ENCODE peak calls at places on chromosomes 16 and 17, in seven cellular contexts. One of them, this sample, is unnamed.

GRCh38 chr16:59459811-59460210 is 725.7 kb upstream of the GOT2 start:
- DNase-seq in heart right ventricle: no peak
- DNase-seq in transverse colon: no peak
- DNase-seq in uterus: no peak
- DNase-seq in HFF-Myc: peak; percentile 11
- DNase-seq in spleen: no peak
- DNase-seq in SK-N-SH: no peak
- DNase-seq in this sample: no peak

GRCh38 chr16:16143038-16143763 is 80.1 kb downstream of the ABCC6 start:
- DNase-seq in heart right ventricle: no peak
- DNase-seq in spleen: no peak
- DNase-seq in uterus: no peak
- DNase-seq in SK-N-SH: no peak
- DNase-seq in transverse colon: no peak
- DNase-seq in HFF-Myc: no peak
- DNase-seq in this sample: peak; percentile 32

GRCh38 chr17:59561042-59561441 is 4.4 kb upstream of the DHX40 start:
- DNase-seq in uterus: no peak
- DNase-seq in spleen: no peak
- DNase-seq in transverse colon: no peak
- DNase-seq in heart right ventricle: no peak
- DNase-seq in HFF-Myc: no peak
- DNase-seq in SK-N-SH: peak; percentile 43
- DNase-seq in this sample: no peak

GRCh38 chr17:4514206-4514605 is 15.5 kb downstream of the SPNS2 start:
- DNase-seq in uterus: no peak
- DNase-seq in spleen: peak; percentile 67
- DNase-seq in HFF-Myc: no peak
- DNase-seq in SK-N-SH: no peak
- DNase-seq in transverse colon: no peak
- DNase-seq in heart right ventricle: no peak
- DNase-seq in this sample: no peak

GRCh38 chr17:65228287-65228686 is 91.1 kb downstream of the RGS9 start:
- DNase-seq in SK-N-SH: no peak
- DNase-seq in uterus: no peak
- DNase-seq in heart right ventricle: no peak
- DNase-seq in transverse colon: no peak
- DNase-seq in HFF-Myc: no peak
- DNase-seq in spleen: no peak
- DNase-seq in this sample: no peak

GRCh38 chr17:48883171-48883570 is 9.4 kb upstream of the ATP5MC1 start:
- DNase-seq in HFF-Myc: no peak
- DNase-seq in uterus: no peak
- DNase-seq in transverse colon: no peak
- DNase-seq in SK-N-SH: no peak
- DNase-seq in heart right ventricle: no peak
- DNase-seq in spleen: no peak
- DNase-seq in this sample: no peak

GRCh38 chr16:86984286-86984685 is 332.9 kb downstream of the C16orf95 start:
- DNase-seq in heart right ventricle: no peak
- DNase-seq in spleen: no peak
- DNase-seq in SK-N-SH: no peak
- DNase-seq in HFF-Myc: no peak
- DNase-seq in transverse colon: no peak
- DNase-seq in uterus: no peak
- DNase-seq in this sample: no peak

GRCh38 chr17:49156256-49156655 is 23.7 kb downstream of the B4GALNT2 start:
- DNase-seq in spleen: no peak
- DNase-seq in uterus: no peak
- DNase-seq in heart right ventricle: no peak
- DNase-seq in HFF-Myc: no peak
- DNase-seq in SK-N-SH: no peak
- DNase-seq in transverse colon: no peak
- DNase-seq in this sample: no peak

GRCh38 chr16:68370921-68371651 is 60.3 kb downstream of the PRMT7 start:
- DNase-seq in spleen: peak; percentile 87
- DNase-seq in heart right ventricle: no peak
- DNase-seq in SK-N-SH: no peak
- DNase-seq in HFF-Myc: no peak
- DNase-seq in uterus: no peak
- DNase-seq in transverse colon: no peak
- DNase-seq in this sample: no peak

GRCh38 chr17:75996665-75997590 is 3.7 kb upstream of the CDK3 start:
- DNase-seq in HFF-Myc: no peak
- DNase-seq in transverse colon: peak; percentile 89
- DNase-seq in heart right ventricle: peak; percentile 31
- DNase-seq in SK-N-SH: no peak
- DNase-seq in uterus: no peak
- DNase-seq in spleen: peak; percentile 79
- DNase-seq in this sample: no peak

GRCh38 chr17:74210191-74211140 is 2.9 kb upstream of the TTYH2 start:
- DNase-seq in uterus: peak; percentile 62
- DNase-seq in heart right ventricle: peak; percentile 66
- DNase-seq in SK-N-SH: peak; percentile 94
- DNase-seq in spleen: peak; percentile 91
- DNase-seq in transverse colon: peak; percentile 72
- DNase-seq in HFF-Myc: no peak
- DNase-seq in this sample: no peak

GRCh38 chr17:57810740-57811632 is 38.9 kb downstream of the MRPS23 start:
- DNase-seq in SK-N-SH: peak; percentile 74
- DNase-seq in uterus: peak; percentile 32
- DNase-seq in transverse colon: peak; percentile 11
- DNase-seq in heart right ventricle: peak; percentile 70
- DNase-seq in HFF-Myc: peak; percentile 52
- DNase-seq in spleen: no peak
- DNase-seq in this sample: no peak

GRCh38 chr17:59829217-59830006 is 63.3 kb downstream of the TUBD1 start:
- DNase-seq in SK-N-SH: peak; percentile 44
- DNase-seq in heart right ventricle: peak; percentile 54
- DNase-seq in HFF-Myc: peak; percentile 98
- DNase-seq in uterus: peak; percentile 60
- DNase-seq in transverse colon: no peak
- DNase-seq in spleen: no peak
- DNase-seq in this sample: no peak

GRCh38 chr16:12674524-12674923 is 129.2 kb downstream of the CPPED1 start:
- DNase-seq in transverse colon: no peak
- DNase-seq in spleen: no peak
- DNase-seq in uterus: no peak
- DNase-seq in SK-N-SH: no peak
- DNase-seq in HFF-Myc: no peak
- DNase-seq in heart right ventricle: no peak
- DNase-seq in this sample: no peak

GRCh38 chr17:79792984-79793923 is 3.6 kb downstream of the CBX8 start:
- DNase-seq in HFF-Myc: peak; percentile 40
- DNase-seq in SK-N-SH: peak; percentile 40
- DNase-seq in heart right ventricle: no peak
- DNase-seq in spleen: no peak
- DNase-seq in uterus: no peak
- DNase-seq in transverse colon: no peak
- DNase-seq in this sample: no peak

GRCh38 chr16:82832861-82833260 is 206.1 kb downstream of the CDH13 start:
- DNase-seq in heart right ventricle: no peak
- DNase-seq in spleen: no peak
- DNase-seq in uterus: no peak
- DNase-seq in transverse colon: no peak
- DNase-seq in HFF-Myc: peak; percentile 55
- DNase-seq in SK-N-SH: no peak
- DNase-seq in this sample: no peak

GRCh38 chr17:48246623-48247022 is 139.1 kb downstream of the SNX11 start:
- DNase-seq in heart right ventricle: no peak
- DNase-seq in HFF-Myc: no peak
- DNase-seq in SK-N-SH: no peak
- DNase-seq in transverse colon: no peak
- DNase-seq in spleen: no peak
- DNase-seq in uterus: no peak
- DNase-seq in this sample: no peak

GRCh38 chr16:10876799-10877341 is at the start of gene CIITA:
- DNase-seq in HFF-Myc: no peak
- DNase-seq in spleen: peak; percentile 92
- DNase-seq in transverse colon: peak; percentile 77
- DNase-seq in uterus: peak; percentile 55
- DNase-seq in SK-N-SH: no peak
- DNase-seq in heart right ventricle: peak; percentile 73
- DNase-seq in this sample: no peak

GRCh38 chr16:10323528-10323869 is 62.4 kb upstream of the ATF7IP2 start:
- DNase-seq in heart right ventricle: no peak
- DNase-seq in spleen: no peak
- DNase-seq in uterus: no peak
- DNase-seq in transverse colon: no peak
- DNase-seq in HFF-Myc: no peak
- DNase-seq in SK-N-SH: no peak
- DNase-seq in this sample: no peak

GRCh38 chr17:2957631-2958286 is 105.6 kb downstream of the OR1D5 start:
- DNase-seq in transverse colon: no peak
- DNase-seq in HFF-Myc: no peak
- DNase-seq in SK-N-SH: no peak
- DNase-seq in heart right ventricle: no peak
- DNase-seq in uterus: no peak
- DNase-seq in spleen: peak; percentile 18
- DNase-seq in this sample: no peak

GRCh38 chr17:42312035-42312284 is 23.7 kb downstream of the STAT5A start:
- DNase-seq in spleen: no peak
- DNase-seq in SK-N-SH: no peak
- DNase-seq in heart right ventricle: no peak
- DNase-seq in transverse colon: no peak
- DNase-seq in uterus: no peak
- DNase-seq in HFF-Myc: no peak
- DNase-seq in this sample: no peak
- H3K4me3 ChIP-seq in spleen: no peak overlapping the region
- H3K4me3 ChIP-seq in SK-N-SH: no peak overlapping the region
- H3K4me3 ChIP-seq in heart right ventricle: peak overlapping the region; percentile 24
- H3K4me3 ChIP-seq in transverse colon: no peak overlapping the region
- H3K4me3 ChIP-seq in uterus: no peak overlapping the region
- H3K4me3 ChIP-seq in HFF-Myc: peak overlapping the region; percentile 21
- H3K4me3 ChIP-seq in this sample: no peak overlapping the region

DNA sequence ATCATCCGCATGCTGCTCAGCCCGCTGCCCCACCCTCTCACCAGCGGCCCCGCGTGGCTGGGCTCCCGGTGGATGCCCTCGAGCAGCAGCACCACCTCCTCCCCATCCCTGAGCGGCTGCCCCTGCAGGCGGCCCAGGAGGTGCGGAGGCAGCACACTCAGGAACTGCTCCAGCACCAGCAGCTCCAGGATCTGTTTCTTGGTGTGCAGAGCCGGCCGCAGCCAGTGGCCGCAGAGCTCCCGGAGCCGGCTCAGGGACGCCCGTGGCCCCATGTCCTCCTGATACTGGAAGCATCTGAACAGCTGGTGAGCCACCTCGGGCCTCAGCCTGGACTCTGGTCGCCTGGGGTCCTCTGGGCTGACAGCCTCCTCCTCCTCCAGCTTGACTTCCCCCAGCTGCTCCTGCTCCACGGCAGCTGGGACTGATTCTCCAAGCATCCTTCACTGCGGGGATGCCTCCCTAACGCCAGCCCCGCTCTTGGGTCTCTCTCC is 6.5 kb downstream of the ZSCAN10 start:
- DNase-seq in SK-N-SH: peak; percentile 50
- DNase-seq in transverse colon: no peak
- DNase-seq in spleen: peak; percentile 71
- DNase-seq in uterus: no peak
- DNase-seq in HFF-Myc: no peak
- DNase-seq in heart right ventricle: no peak
- DNase-seq in this sample: no peak
- H3K4me3 ChIP-seq in SK-N-SH: no peak overlapping the region
- H3K4me3 ChIP-seq in transverse colon: no peak overlapping the region
- H3K4me3 ChIP-seq in spleen: no peak overlapping the region
- H3K4me3 ChIP-seq in uterus: no peak overlapping the region
- H3K4me3 ChIP-seq in HFF-Myc: no peak overlapping the region
- H3K4me3 ChIP-seq in heart right ventricle: no peak overlapping the region
- H3K4me3 ChIP-seq in this sample: no peak overlapping the region

GRCh38 chr16:89319883-89320716 is 102.6 kb downstream of the ZNF778 start:
- DNase-seq in spleen: peak; percentile 79
- DNase-seq in heart right ventricle: no peak
- DNase-seq in SK-N-SH: no peak
- DNase-seq in HFF-Myc: no peak
- DNase-seq in uterus: no peak
- DNase-seq in transverse colon: peak; percentile 38
- DNase-seq in this sample: peak; percentile 39
- H3K4me3 ChIP-seq in spleen: no peak overlapping the region
- H3K4me3 ChIP-seq in heart right ventricle: peak overlapping the region; percentile 27
- H3K4me3 ChIP-seq in SK-N-SH: no peak overlapping the region
- H3K4me3 ChIP-seq in HFF-Myc: peak overlapping the region; percentile 27
- H3K4me3 ChIP-seq in uterus: peak overlapping the region; percentile 6
- H3K4me3 ChIP-seq in transverse colon: no peak overlapping the region
- H3K4me3 ChIP-seq in this sample: no peak overlapping the region

GRCh38 chr16:4935231-4935855 is 1.6 kb downstream of the PPL start:
- DNase-seq in transverse colon: peak; percentile 65
- DNase-seq in heart right ventricle: peak; percentile 70
- DNase-seq in SK-N-SH: no peak
- DNase-seq in spleen: no peak
- DNase-seq in uterus: peak; percentile 87
- DNase-seq in HFF-Myc: no peak
- DNase-seq in this sample: no peak
- H3K4me3 ChIP-seq in transverse colon: peak overlapping the region; percentile 70
- H3K4me3 ChIP-seq in heart right ventricle: peak overlapping the region; percentile 53
- H3K4me3 ChIP-seq in SK-N-SH: peak overlapping the region; percentile 67
- H3K4me3 ChIP-seq in spleen: no peak overlapping the region
- H3K4me3 ChIP-seq in uterus: peak overlapping the region; percentile 44
- H3K4me3 ChIP-seq in HFF-Myc: no peak overlapping the region
- H3K4me3 ChIP-seq in this sample: peak overlapping the region; percentile 96

GRCh38 chr16:49849037-49849436 is 6.9 kb downstream of the ZNF423 start:
- DNase-seq in HFF-Myc: no peak
- DNase-seq in heart right ventricle: no peak
- DNase-seq in spleen: no peak
- DNase-seq in transverse colon: no peak
- DNase-seq in SK-N-SH: no peak
- DNase-seq in uterus: no peak
- DNase-seq in this sample: no peak
- H3K4me3 ChIP-seq in HFF-Myc: no peak overlapping the region
- H3K4me3 ChIP-seq in heart right ventricle: no peak overlapping the region
- H3K4me3 ChIP-seq in spleen: no peak overlapping the region
- H3K4me3 ChIP-seq in transverse colon: no peak overlapping the region
- H3K4me3 ChIP-seq in SK-N-SH: no peak overlapping the region
- H3K4me3 ChIP-seq in uterus: no peak overlapping the region
- H3K4me3 ChIP-seq in this sample: no peak overlapping the region

GRCh38 chr17:183021-183420 is 1.6 kb upstream of the DOC2B start:
- DNase-seq in spleen: no peak
- DNase-seq in heart right ventricle: no peak
- DNase-seq in transverse colon: no peak
- DNase-seq in HFF-Myc: no peak
- DNase-seq in uterus: no peak
- DNase-seq in SK-N-SH: no peak
- DNase-seq in this sample: no peak

GRCh38 chr17:182164-182751 is 808 bp upstream of the DOC2B start:
- DNase-seq in heart right ventricle: no peak
- DNase-seq in uterus: no peak
- DNase-seq in SK-N-SH: no peak
- DNase-seq in HFF-Myc: no peak
- DNase-seq in transverse colon: no peak
- DNase-seq in spleen: no peak
- DNase-seq in this sample: no peak

GRCh38 chr17:179721-180379 is 1.6 kb downstream of the DOC2B start:
- DNase-seq in spleen: no peak
- DNase-seq in uterus: no peak
- DNase-seq in HFF-Myc: no peak
- DNase-seq in transverse colon: no peak
- DNase-seq in SK-N-SH: peak; percentile 75
- DNase-seq in heart right ventricle: no peak
- DNase-seq in this sample: no peak

GRCh38 chr17:180380-181212 is 854 bp downstream of the DOC2B start:
- DNase-seq in transverse colon: no peak
- DNase-seq in SK-N-SH: peak; percentile 76
- DNase-seq in HFF-Myc: no peak
- DNase-seq in heart right ventricle: no peak
- DNase-seq in uterus: no peak
- DNase-seq in spleen: no peak
- DNase-seq in this sample: no peak

GRCh38 chr17:181213-182163 is at the start of gene DOC2B:
- DNase-seq in SK-N-SH: peak; percentile 93
- DNase-seq in spleen: peak; percentile 89
- DNase-seq in uterus: no peak
- DNase-seq in HFF-Myc: no peak
- DNase-seq in heart right ventricle: peak; percentile 31
- DNase-seq in transverse colon: peak; percentile 39
- DNase-seq in this sample: no peak
- H3K4me3 ChIP-seq in SK-N-SH: peak within 1 kb of the TSS; percentile 45
- H3K4me3 ChIP-seq in spleen: peak within 1 kb of the TSS; percentile 42
- H3K4me3 ChIP-seq in uterus: peak within 1 kb of the TSS; percentile 28
- H3K4me3 ChIP-seq in HFF-Myc: no peak within 1 kb of the TSS
- H3K4me3 ChIP-seq in heart right ventricle: peak within 1 kb of the TSS; percentile 75
- H3K4me3 ChIP-seq in transverse colon: peak within 1 kb of the TSS; percentile 13
- H3K4me3 ChIP-seq in this sample: peak within 1 kb of the TSS; percentile 39

This sample was measured in NT2/D1.